ENCODE peak calls at places on chromosomes 5 and 9, in four cellular contexts. A, V, E and C are unnamed samples.

GRCh38 chr5:112681481-112681908 is 56.2 kb upstream of the APC start:
- DNase-seq in E (no peak), V (no peak), A (no peak), C (no peak)

GRCh38 chr5:96977228-96977627 is 41.3 kb downstream of the LNPEP start:
- DNase-seq in A (no peak), V (no peak), E (no peak), C (no peak)

GRCh38 chr5:82174128-82174918 is 103.8 kb downstream of the RPS23 start:
- DNase-seq in E (no peak), V (no peak), A (no peak), C (peak)

GRCh38 chr5:15373151-15373550 is 126.8 kb upstream of the FBXL7 start:
- DNase-seq in A (no peak), E (no peak), V (no peak), C (no peak)

GRCh38 chr5:148425808-148426207 is 42.0 kb downstream of the FBXO38 start:
- DNase-seq in A (no peak), E (no peak), V (no peak), C (no peak)

GRCh38 chr5:145587308-145588071 is 247.7 kb downstream of the PRELID2 start:
- DNase-seq in A (peak), E (no peak), V (peak), C (peak)

GRCh38 chr5:102294996-102295395 is 1.1 kb downstream of the SLCO4C1 start:
- DNase-seq in A (no peak), V (no peak), E (no peak), C (no peak)

GRCh38 chr5:78757269-78758053 is 108.9 kb upstream of the LHFPL2 start:
- DNase-seq in E (no peak), A (peak), V (peak), C (no peak)

GRCh38 chr5:157544623-157544989 is 31.0 kb downstream of the ADAM19 start:
- DNase-seq in E (no peak), V (no peak), A (no peak), C (no peak)

GRCh38 chr5:135393691-135394090 is 5.3 kb downstream of the MACROH2A1 start:
- DNase-seq in V (peak), A (no peak), E (no peak), C (no peak)

GRCh38 chr9:121841771-121842611 is 190.6 kb downstream of the DAB2IP start:
- DNase-seq in A (no peak), E (no peak), V (no peak), C (no peak)

GRCh38 chr9:3912260-3912659 is 386.5 kb upstream of the RFX3 start:
- DNase-seq in E (no peak), A (no peak), V (no peak), C (no peak)

GRCh38 chr5:172902497-172903472 is 56.4 kb upstream of the RPL26L1 start:
- DNase-seq in V (peak), E (no peak), A (peak), C (no peak)

GRCh38 chr9:83062653-83063527 is at the start of gene RASEF:
- DNase-seq in E (peak), A (no peak), V (no peak), C (no peak)

GRCh38 chr9:115399026-115399425 is 281.1 kb upstream of the TNC start:
- DNase-seq in A (no peak), V (no peak), E (no peak), C (no peak)

GRCh38 chr5:16578474-16578883 is 38.3 kb downstream of the RETREG1 start:
- DNase-seq in A (no peak), E (no peak), V (no peak), C (no peak)

GRCh38 chr9:3475300-3476020 is 50.3 kb downstream of the RFX3 start:
- DNase-seq in A (no peak), V (no peak), E (no peak), C (no peak)

GRCh38 chr5:156812959-156813358 is 37.1 kb upstream of the PPP1R2B start:
- DNase-seq in E (no peak), A (no peak), V (no peak), C (no peak)

GRCh38 chr5:143138839-143139238 is 264.6 kb downstream of the NR3C1 start:
- DNase-seq in A (no peak), E (no peak), V (no peak), C (no peak)

GRCh38 chr9:98199388-98200033 is 7.1 kb upstream of the CORO2A start:
- DNase-seq in E (no peak), A (no peak), V (no peak), C (no peak)

GRCh38 chr9:4833781-4834560 is 41.2 kb downstream of the RCL1 start:
- DNase-seq in A (peak), V (no peak), E (no peak), C (no peak)

GRCh38 chr9:135513351-135513846 is 7.8 kb upstream of the LCN1 start:
- DNase-seq in V (no peak), E (no peak), A (no peak), C (no peak)

GRCh38 chr5:113065626-113066025 is 89.0 kb downstream of the DCP2 start:
- DNase-seq in V (no peak), E (no peak), A (no peak), C (no peak)

GRCh38 chr9:21611896-21612295 is 129.8 kb upstream of the IFNE start:
- DNase-seq in A (no peak), V (no peak), E (no peak), C (no peak)